ENCODE peak calls at places on chromosomes 16 and 17, in seven cellular contexts. C is GM23338, J is HepG2, H is neural progenitor cell, D is PC-3, N is PC-9, M is hepatocyte. R is an unnamed sample. For H3K79me2, the result is how much of the 10 kb centered on the place peaks cover.

GRCh38 chr17:47896672-47897490 is 845 bp downstream of the SP2 start:
- DNase-seq in C (no peak), J (no peak), H (no peak), D (peak), N (peak), M (no peak), R (peak)

GRCh38 chr17:50807014-50807413 is 28.4 kb upstream of the WFIKKN2 start:
- DNase-seq in C (no peak), J (no peak), H (no peak), D (no peak), N (no peak), M (no peak), R (no peak)

GRCh38 chr17:17346428-17347233 is 43.5 kb downstream of the NT5M start:
- DNase-seq in C (no peak), J (no peak), H (no peak), D (no peak), N (no peak), M (peak), R (no peak)

GRCh38 chr16:86455116-86455515 is 55.2 kb upstream of the FOXF1 start:
- DNase-seq in C (no peak), J (no peak), H (no peak), D (no peak), N (no peak), M (peak), R (no peak)

GRCh38 chr17:74008196-74008595 is 195.3 kb upstream of the RPL38 start:
- DNase-seq in C (peak), J (peak), H (peak), D (peak), N (no peak), M (peak), R (peak)

GRCh38 chr16:86961133-86961720 is 356.0 kb downstream of the C16orf95 start:
- DNase-seq in C (no peak), J (no peak), H (no peak), D (no peak), N (no peak), M (no peak), R (no peak)

GRCh38 chr16:3793161-3793576 is 75.8 kb upstream of the TRAP1 start:
- DNase-seq in C (peak), J (no peak), H (no peak), D (no peak), N (no peak), M (no peak), R (no peak)

GRCh38 chr17:59485018-59485417 is 80.4 kb upstream of the DHX40 start:
- DNase-seq in C (no peak), J (no peak), H (no peak), D (peak), N (no peak), M (no peak), R (no peak)

GRCh38 chr17:6110088-6110487 is 39.9 kb downstream of the WSCD1 start:
- DNase-seq in C (no peak), J (no peak), H (no peak), D (peak), N (no peak), M (no peak), R (no peak)

GRCh38 chr16:20960899-20961298 is 60.3 kb downstream of the LYRM1 start:
- DNase-seq in C (no peak), J (no peak), H (no peak), D (no peak), N (no peak), M (no peak), R (no peak)

GRCh38 chr17:83195330-83196087 is 116.1 kb downstream of the METRNL start:
- DNase-seq in C (no peak), J (no peak), H (no peak), D (no peak), N (no peak), M (no peak), R (no peak)

GRCh38 chr16:47018223-47018891 is 44.9 kb upstream of the DNAJA2 start:
- DNase-seq in C (peak), J (peak), H (peak), D (peak), N (peak), M (peak), R (peak)

GRCh38 chr17:55527520-55528118 is 16.4 kb upstream of the SMIM36 start:
- DNase-seq in C (peak), J (peak), H (peak), D (peak), N (peak), M (peak), R (peak)

GRCh38 chr17:78762007-78762406 is 20.1 kb downstream of the CYTH1 start:
- DNase-seq in C (no peak), J (no peak), H (no peak), D (no peak), N (no peak), M (no peak), R (no peak)

GRCh38 chr16:80317132-80318098 is 223.4 kb upstream of the DYNLRB2 start:
- DNase-seq in C (peak), J (peak), H (peak), D (peak), N (no peak), M (peak), R (no peak)

GRCh38 chr16:88649195-88649923 is 1.5 kb downstream of the CYBA start:
- DNase-seq in C (no peak), J (peak), H (no peak), D (no peak), N (no peak), M (no peak), R (peak)

GRCh38 chr16:30741461-30741914 is 6.7 kb upstream of the PHKG2 start:
- DNase-seq in C (peak), J (peak), H (no peak), D (peak), N (peak), M (peak), R (no peak)

GRCh38 chr16:14629612-14629918 is 495 bp downstream of the PARN start:
- DNase-seq in C (peak), J (no peak), H (no peak), D (no peak), N (no peak), M (no peak), R (no peak)

GRCh38 chr17:32157225-32157624 is 14.9 kb downstream of the RHOT1 start:
- DNase-seq in C (no peak), J (no peak), H (no peak), D (peak), N (peak), M (no peak), R (no peak)

GRCh38 chr16:66703359-66704215 is 7.0 kb upstream of the CMTM4 start:
- DNase-seq in C (no peak), J (no peak), H (no peak), D (no peak), N (no peak), M (no peak), R (no peak)

GRCh38 chr17:32684087-32684828 is 192.7 kb downstream of the MYO1D start:
- DNase-seq in C (no peak), J (no peak), H (no peak), D (peak), N (no peak), M (no peak), R (no peak)

GRCh38 chr16:57815987-57816745 is 13.9 kb upstream of the KIFC3 start:
- DNase-seq in C (peak), J (no peak), H (peak), D (peak), N (peak), M (peak), R (no peak)

GRCh38 chr17:34424814-34425490 is 61.9 kb upstream of the CCL1 start:
- DNase-seq in C (peak), J (no peak), H (peak), D (no peak), N (no peak), M (no peak), R (peak)

GRCh38 chr17:58534901-58535421 is 20.5 kb upstream of the MTMR4 start:
- DNase-seq in C (no peak), J (peak), H (no peak), D (peak), N (peak), M (no peak), R (no peak)

GRCh38 chr17:35716897-35717839 is 14.3 kb upstream of the RASL10B start:
- DNase-seq in C (no peak), J (no peak), H (no peak), D (no peak), N (peak), M (no peak), R (no peak)

GRCh38 chr16:49622084-49622390 is 233.9 kb downstream of the ZNF423 start:
- DNase-seq in C (no peak), J (no peak), H (no peak), D (no peak), N (no peak), M (no peak), R (no peak)

GRCh38 chr16:79533292-79533691 is 67.2 kb downstream of the MAF start:
- DNase-seq in C (no peak), J (no peak), H (no peak), D (no peak), N (no peak), M (no peak), R (no peak)

GRCh38 chr16:89845417-89845816 is 17.1 kb downstream of the SPIRE2 start:
- DNase-seq in C (no peak), J (no peak), H (no peak), D (no peak), N (no peak), M (no peak), R (peak)

GRCh38 chr16:21645261-21645721 is 7.1 kb downstream of the IGSF6 start:
- DNase-seq in C (no peak), J (no peak), H (no peak), D (no peak), N (no peak), M (no peak), R (peak)

DNA sequence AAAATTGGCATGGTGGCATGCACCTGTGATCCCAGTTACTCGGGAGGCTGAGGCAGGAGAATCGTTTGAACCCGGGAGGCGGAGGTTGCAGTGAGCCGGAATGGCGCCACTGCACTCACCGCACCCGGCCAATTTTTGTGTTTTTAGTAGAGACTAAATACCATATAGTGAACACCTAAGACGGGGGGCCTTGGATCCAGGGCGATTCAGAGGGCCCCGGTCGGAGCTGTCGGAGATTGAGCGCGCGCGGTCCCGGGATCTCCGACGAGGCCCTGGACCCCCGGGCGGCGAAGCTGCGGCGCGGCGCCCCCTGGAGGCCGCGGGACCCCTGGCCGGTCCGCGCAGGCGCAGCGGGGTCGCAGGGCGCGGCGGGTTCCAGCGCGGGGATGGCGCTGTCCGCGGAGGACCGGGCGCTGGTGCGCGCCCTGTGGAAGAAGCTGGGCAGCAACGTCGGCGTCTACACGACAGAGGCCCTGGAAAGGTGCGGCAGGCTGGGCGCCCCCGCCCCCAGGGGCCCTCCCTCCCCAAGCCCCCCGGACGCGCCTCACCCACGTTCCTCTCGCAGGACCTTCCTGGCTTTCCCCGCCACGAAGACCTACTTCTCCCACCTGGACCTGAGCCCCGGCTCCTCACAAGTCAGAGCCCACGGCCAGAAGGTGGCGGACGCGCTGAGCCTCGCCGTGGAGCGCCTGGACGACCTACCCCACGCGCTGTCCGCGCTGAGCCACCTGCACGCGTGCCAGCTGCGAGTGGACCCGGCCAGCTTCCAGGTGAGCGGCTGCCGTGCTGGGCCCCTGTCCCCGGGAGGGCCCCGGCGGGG is at the start of gene HBQ1:
- DNase-seq in C (peak), J (peak), H (peak), D (no peak), N (no peak), M (peak), R (no peak)
- TF ChIP-seq CTCF in C (peak), J (peak), H (peak), D (no peak), N (no peak), M (peak), R (no peak)

GRCh38 chr17:63291243-63291642 is 154.9 kb downstream of the CYB561 start:
- DNase-seq in C (no peak), J (no peak), H (no peak), D (no peak), N (no peak), M (no peak), R (no peak)

GRCh38 chr17:63295839-63296590 is 150.1 kb downstream of the CYB561 start:
- DNase-seq in C (no peak), J (no peak), H (no peak), D (no peak), N (no peak), M (no peak), R (peak)

GRCh38 chr17:63295288-63295687 is 150.8 kb downstream of the CYB561 start:
- DNase-seq in C (no peak), J (no peak), H (peak), D (no peak), N (no peak), M (peak), R (no peak)

GRCh38 chr17:63290784-63291183 is 155.3 kb downstream of the CYB561 start:
- DNase-seq in C (no peak), J (no peak), H (no peak), D (peak), N (no peak), M (no peak), R (no peak)

GRCh38 chr17:63293310-63293709 is 152.8 kb downstream of the CYB561 start:
- DNase-seq in C (no peak), J (no peak), H (no peak), D (peak), N (no peak), M (no peak), R (no peak)
- H3K4me2 ChIP-seq in C (no peak), J (no peak), H (no peak), D (peak), N (no peak), M (no peak), R (no peak)

DNA sequence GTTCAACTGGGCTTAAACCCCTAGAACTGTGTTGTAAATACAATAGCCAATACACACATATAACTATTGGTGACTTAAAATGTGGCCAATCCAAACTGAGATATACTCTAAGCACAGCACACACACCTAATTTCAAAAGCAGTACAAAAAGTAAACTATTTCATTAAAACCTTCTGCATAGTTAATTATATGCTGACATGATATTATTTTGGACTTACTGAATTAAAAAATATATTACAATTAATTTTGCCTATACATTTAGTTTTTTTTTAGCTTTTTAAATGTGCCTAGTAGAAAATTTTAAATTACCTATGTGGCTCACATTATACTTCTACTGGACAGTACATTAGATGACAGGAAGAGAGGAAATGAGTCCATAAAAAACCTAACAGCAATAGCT is 21.5 kb downstream of the MED13 start:
- DNase-seq in C (no peak), J (no peak), H (no peak), D (no peak), N (no peak), M (no peak), R (no peak)
- H3K79me2 ChIP-seq in C (half or more), J (half or more), H (half or more), D (half or more), N (half or more), M (half or more), R (half or more)

GRCh38 chr17:29613371-29613837 is 9.3 kb downstream of the CORO6 start:
- DNase-seq in C (peak), J (peak), H (peak), D (no peak), N (no peak), M (peak), R (peak)
- TF ChIP-seq CTCF in C (peak), J (peak), H (peak), D (no peak), N (no peak), M (peak), R (peak)

DNA sequence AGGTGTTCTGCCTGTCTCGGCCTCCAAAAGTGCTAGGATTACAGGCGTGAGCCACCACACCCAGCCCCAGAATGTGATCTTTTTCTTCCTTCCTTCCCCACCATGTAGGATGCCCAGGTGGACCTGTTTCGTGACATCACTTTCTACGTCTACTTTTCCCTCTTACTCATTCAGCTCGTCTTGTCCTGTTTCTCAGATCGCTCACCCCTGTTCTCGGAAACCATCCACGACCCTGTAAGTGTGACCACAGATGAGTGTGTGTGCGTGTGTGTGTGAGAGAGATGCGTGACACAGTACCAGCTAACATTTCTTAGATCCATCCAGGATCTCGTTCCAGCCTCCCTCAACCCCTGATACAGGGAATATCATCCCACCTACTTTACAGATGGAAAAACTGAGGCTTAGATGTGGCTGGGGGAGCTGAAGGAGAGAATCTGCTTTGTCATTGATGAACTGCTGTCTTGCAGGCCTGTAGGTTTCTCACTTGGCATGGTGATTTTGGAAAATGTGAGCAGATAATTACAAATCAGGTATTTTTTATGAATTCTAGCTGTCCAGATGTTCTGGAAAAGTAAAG is 67.1 kb downstream of the ABCC1 start:
- DNase-seq in C (no peak), J (no peak), H (no peak), D (no peak), N (no peak), M (no peak), R (no peak)
- H3K4me2 ChIP-seq in C (no peak), J (no peak), H (no peak), D (no peak), N (no peak), M (no peak), R (no peak)

GRCh38 chr16:84139628-84140258 is 5.2 kb downstream of the HSDL1 start:
- DNase-seq in C (no peak), J (no peak), H (no peak), D (no peak), N (no peak), M (no peak), R (no peak)
- H3K79me2 ChIP-seq in C (half or more), J (half or more), H (half or more), D (under half), N (half or more), M (half or more), R (under half)

R was measured in OCI-LY7.